ENCODE peak calls at places on chromosomes 2 and 18, in six cellular contexts. K, B, R, P, O and T are unnamed samples.

GRCh38 chr2:164430166-164430783 is 191.0 kb downstream of the GRB14 start:
- DNase-seq in K (peak; percentile 34), B (no peak), R (peak; percentile 64), P (peak; percentile 23), O (no peak), T (no peak)

GRCh38 chr2:53018830-53019425 is 748.7 kb upstream of the CHAC2 start:
- DNase-seq in K (no peak), B (no peak), R (peak; percentile 47), P (no peak), O (no peak), T (no peak)

GRCh38 chr18:13376841-13377351 is 158.3 kb downstream of the LDLRAD4 start:
- DNase-seq in K (no peak), B (no peak), R (no peak), P (no peak), O (no peak), T (no peak)

GRCh38 chr2:182866461-182867369 is at the start of gene FRZB:
- DNase-seq in K (peak; percentile 66), B (peak; percentile 18), R (peak; percentile 16), P (no peak), O (peak; percentile 70), T (no peak)

GRCh38 chr2:161571051-161571429 is 53.2 kb upstream of the SLC4A10 start:
- DNase-seq in K (no peak), B (no peak), R (no peak), P (no peak), O (no peak), T (no peak)

GRCh38 chr18:7303306-7303705 is 72.4 kb downstream of the LRRC30 start:
- DNase-seq in K (no peak), B (no peak), R (peak; percentile 17), P (no peak), O (no peak), T (no peak)

GRCh38 chr18:199768-200167 is 41.4 kb downstream of the USP14 start:
- DNase-seq in K (no peak), B (no peak), R (peak; percentile 64), P (no peak), O (no peak), T (no peak)

GRCh38 chr2:29253026-29253425 is 137.8 kb downstream of the CLIP4 start:
- DNase-seq in K (no peak), B (no peak), R (no peak), P (no peak), O (no peak), T (no peak)

GRCh38 chr18:80147418-80148315 is 38.6 kb downstream of the ADNP2 start:
- DNase-seq in K (peak; percentile 77), B (peak; percentile 76), R (peak; percentile 66), P (no peak), O (peak; percentile 87), T (peak; percentile 61)

GRCh38 chr2:201618744-201619654 is 24.3 kb downstream of the TMEM237 start:
- DNase-seq in K (peak; percentile 39), B (peak; percentile 34), R (no peak), P (no peak), O (peak; percentile 90), T (no peak)

GRCh38 chr2:42353792-42354429 is 7.1 kb downstream of the COX7A2L start:
- DNase-seq in K (no peak), B (no peak), R (no peak), P (no peak), O (no peak), T (no peak)

GRCh38 chr2:187150667-187151066 is 297.4 kb downstream of the CALCRL start:
- DNase-seq in K (no peak), B (no peak), R (no peak), P (no peak), O (no peak), T (no peak)

GRCh38 chr2:230473378-230473777 is 57.4 kb downstream of the SP100 start:
- DNase-seq in K (no peak), B (no peak), R (no peak), P (no peak), O (no peak), T (no peak)

GRCh38 chr2:32559136-32559535 is 68.7 kb upstream of the TTC27 start:
- DNase-seq in K (no peak), B (no peak), R (no peak), P (no peak), O (no peak), T (no peak)

GRCh38 chr2:26934985-26935384 is 35.5 kb upstream of the MAPRE3 start:
- DNase-seq in K (no peak), B (no peak), R (no peak), P (no peak), O (no peak), T (no peak)

GRCh38 chr2:42795871-42796301 is 3.5 kb upstream of the HAAO start:
- DNase-seq in K (no peak), B (no peak), R (no peak), P (no peak), O (no peak), T (peak; percentile 70)

GRCh38 chr2:62010632-62011276 is 105.3 kb downstream of the COMMD1 start:
- DNase-seq in K (no peak), B (no peak), R (no peak), P (no peak), O (no peak), T (no peak)

GRCh38 chr2:62016957-62017356 is 111.5 kb downstream of the COMMD1 start:
- DNase-seq in K (no peak), B (no peak), R (no peak), P (no peak), O (no peak), T (no peak)

GRCh38 chr2:62014102-62014501 is 108.6 kb downstream of the COMMD1 start:
- DNase-seq in K (no peak), B (no peak), R (peak; percentile 6), P (no peak), O (no peak), T (no peak)
- TF ChIP-seq CTCF in K (no peak), B (no peak), R (no peak), P (no peak), O (peak; percentile 26), T (no peak)

DNA sequence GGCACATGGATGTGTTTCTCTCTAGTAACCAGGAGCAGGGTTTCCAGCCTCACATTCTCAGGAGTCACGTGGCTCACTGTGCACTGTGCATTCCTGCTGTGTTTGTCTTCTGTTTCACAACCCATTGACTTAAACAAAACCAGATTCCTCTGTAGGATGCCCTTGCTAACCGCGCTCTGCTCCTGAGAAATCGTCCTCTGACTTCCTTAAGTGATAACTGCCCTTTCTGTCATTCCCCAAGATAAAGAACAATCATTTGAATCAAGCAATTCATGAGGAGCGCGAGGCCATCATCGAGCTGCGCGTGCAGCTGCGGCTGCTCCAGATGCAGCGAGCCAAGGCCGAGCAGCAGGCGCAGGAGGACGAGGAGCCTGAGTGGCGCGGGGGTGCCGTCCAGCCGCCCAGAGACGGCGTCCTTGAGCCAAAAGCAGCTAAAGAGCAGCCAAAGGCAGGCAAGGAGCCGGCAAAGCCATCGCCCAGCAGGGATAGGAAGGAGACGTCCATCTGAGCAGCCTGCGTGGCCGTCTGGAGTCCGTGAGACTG is 60.2 kb downstream of the RALBP1 start:
- DNase-seq in K (no peak), B (no peak), R (peak; percentile 24), P (no peak), O (no peak), T (no peak)
- TF ChIP-seq CTCF in K (no peak), B (no peak), R (no peak), P (no peak), O (no peak), T (no peak)

GRCh38 chr2:46769809-46770208 is 145.8 kb downstream of the MCFD2 start:
- DNase-seq in K (no peak), B (no peak), R (peak; percentile 30), P (no peak), O (no peak), T (no peak)
- TF ChIP-seq CTCF in K (no peak), B (no peak), R (peak; percentile 59), P (peak; percentile 48), O (peak; percentile 10), T (peak; percentile 18)

GRCh38 chr2:128612628-128613027 is 294.0 kb upstream of the HS6ST1 start:
- DNase-seq in K (no peak), B (no peak), R (no peak), P (no peak), O (peak; percentile 21), T (no peak)
- TF ChIP-seq CTCF in K (no peak), B (no peak), R (no peak), P (no peak), O (no peak), T (no peak)